ENCODE peak calls at places on chromosomes 16 and 17, in ten cellular contexts. D is NCI-H345; W is stimulated activated effector memory CD8-positive, alpha-beta T cell treated with anti-CD3 and anti-CD28 coated beads, Interleukin-12 subunit alpha, Interleukin-12 subunit beta, amount 100 ng/mL, for 72 hours; S is NCI-H460; H is amniotic stem cell; K is stimulated activated CD8-positive, alpha-beta memory T cell treated with anti-CD3 and anti-CD28 coated beads, Interleukin-2, amount 100 ng/mL, for 48 hours; R is CD8-positive, alpha-beta T cell; N is AG09319; B is AG08396; G is non-pigmented ciliary epithelial cell. I is an unnamed sample.

GRCh38 chr17:2949469-2950044 is 113.8 kb downstream of the OR1D5 start:
- DNase-seq in W (no peak), R (no peak), B (peak; percentile 48), D (no peak), G (no peak), N (no peak), H (no peak), S (peak; percentile 60), K (no peak), I (peak; percentile 79)

GRCh38 chr17:57507828-57508227 is 237.3 kb downstream of the CCDC182 start:
- DNase-seq in N (no peak), D (peak; percentile 68), G (no peak), W (no peak), S (no peak), H (no peak), B (no peak), K (no peak), R (no peak), I (no peak)

GRCh38 chr17:60079401-60079861 is 710 bp upstream of the HEATR6 start:
- DNase-seq in R (no peak), N (no peak), D (no peak), W (no peak), G (no peak), K (no peak), B (peak; percentile 22), H (no peak), S (peak; percentile 2), I (no peak)

GRCh38 chr16:86667035-86667434 is 88.7 kb downstream of the FOXL1 start:
- DNase-seq in D (no peak), K (no peak), R (no peak), S (no peak), B (no peak), W (no peak), H (no peak), G (no peak), N (no peak), I (no peak)

GRCh38 chr16:12535535-12536411 is 267.9 kb downstream of the CPPED1 start:
- DNase-seq in K (peak; percentile 33), G (no peak), B (no peak), N (no peak), H (no peak), R (no peak), W (peak; percentile 86), D (no peak), S (no peak), I (no peak)

GRCh38 chr17:55584055-55584685 is 72.9 kb upstream of the SMIM36 start:
- DNase-seq in R (no peak), B (no peak), W (no peak), K (no peak), S (peak; percentile 33), G (no peak), D (no peak), H (no peak), N (no peak), I (no peak)

GRCh38 chr17:489758-490329 is 137.2 kb upstream of the RPH3AL start:
- DNase-seq in K (peak; percentile 51), G (no peak), N (no peak), S (no peak), H (no peak), D (no peak), W (peak; percentile 82), R (peak; percentile 52), B (peak; percentile 61), I (no peak)

GRCh38 chr16:57688487-57688986 is 6.1 kb upstream of the DRC7 start:
- DNase-seq in G (no peak), N (no peak), R (no peak), H (no peak), K (no peak), S (no peak), B (no peak), D (no peak), W (no peak), I (no peak)

I was measured in foreskin keratinocyte.